ENCODE peak calls at places on chromosomes 7 and 10, in six cellular contexts. H is CD4-positive, alpha-beta T cell; S is Peyer's patch; Y is body of pancreas; I is B cell; V is uterus. F is an unnamed sample.
A peak's percentile ranks its signal among the peaks of the same experiment; 100 is the strongest.

GRCh38 chr7:7181519-7182155 is 707 bp upstream of the C1GALT1 start:
- DNase-seq in S (peak; percentile 71), H (peak; percentile 23), I (peak; percentile 81), V (peak; percentile 15), Y (peak; percentile 71), F (peak; percentile 57)

GRCh38 chr7:155345490-155345889 is 47.8 kb downstream of the INSIG1 start:
- DNase-seq in I (no peak), Y (no peak), V (no peak), S (no peak), H (no peak), F (no peak)

GRCh38 chr7:84283798-84284197 is 89.2 kb upstream of the SEMA3A start:
- DNase-seq in V (no peak), S (no peak), H (no peak), I (no peak), Y (no peak), F (no peak)

GRCh38 chr10:35516102-35516670 is 89.0 kb upstream of the GJD4 start:
- DNase-seq in Y (no peak), V (no peak), H (no peak), I (no peak), S (no peak), F (no peak)

GRCh38 chr7:120741371-120742042 is 116.4 kb downstream of the TSPAN12 start:
- DNase-seq in H (no peak), V (no peak), Y (no peak), I (no peak), S (no peak), F (no peak)

GRCh38 chr10:104388830-104389229 is 35.2 kb downstream of the CFAP58 start:
- DNase-seq in Y (no peak), V (no peak), S (no peak), H (no peak), I (no peak), F (no peak)

GRCh38 chr7:41630741-41631140 is 72.1 kb downstream of the INHBA start:
- DNase-seq in V (no peak), Y (no peak), H (no peak), I (peak; percentile 31), S (no peak), F (no peak)

GRCh38 chr7:69994907-69995542 is 396.8 kb downstream of the AUTS2 start:
- DNase-seq in Y (no peak), I (no peak), S (no peak), V (no peak), H (no peak), F (no peak)

GRCh38 chr10:29646238-29646902 is 11.6 kb upstream of the SVIL start:
- DNase-seq in V (peak; percentile 48), H (no peak), S (no peak), I (no peak), Y (no peak), F (peak; percentile 88)

GRCh38 chr10:13492493-13493180 is 36.2 kb downstream of the BEND7 start:
- DNase-seq in Y (no peak), I (no peak), H (no peak), V (no peak), S (no peak), F (no peak)

GRCh38 chr7:137953043-137953691 is 48.7 kb downstream of the CREB3L2 start:
- DNase-seq in H (no peak), S (no peak), Y (no peak), V (peak; percentile 59), I (no peak), F (no peak)

GRCh38 chr10:119251315-119251708 is 43.9 kb downstream of the GRK5 start:
- DNase-seq in S (no peak), H (no peak), I (no peak), V (peak; percentile 90), Y (peak; percentile 40), F (no peak)

GRCh38 chr10:110456523-110457091 is 41.1 kb upstream of the DUSP5 start:
- DNase-seq in V (no peak), Y (no peak), H (no peak), I (no peak), S (peak; percentile 2), F (peak; percentile 87)

GRCh38 chr7:21412291-21412896 is 15.5 kb upstream of the SP4 start:
- DNase-seq in S (no peak), H (no peak), V (no peak), Y (no peak), I (no peak), F (no peak)
- TF ChIP-seq CTCF in S (no peak), H (no peak), V (no peak), Y (no peak), I (no peak), F (no peak)

GRCh38 chr7:101173752-101174244 is 6.3 kb downstream of the NAT16 start:
- DNase-seq in S (peak; percentile 26), H (peak; percentile 52), Y (peak; percentile 17), I (no peak), V (no peak), F (peak; percentile 68)
- TF ChIP-seq CTCF in S (no peak), H (no peak), Y (no peak), I (no peak), V (no peak), F (no peak)

GRCh38 chr10:43686414-43686813 is 37.7 kb upstream of the ZNF32 start:
- DNase-seq in S (no peak), V (no peak), H (no peak), Y (no peak), I (no peak), F (no peak)
- TF ChIP-seq CTCF in S (no peak), V (no peak), H (no peak), Y (peak; percentile 17), I (no peak), F (no peak)

GRCh38 chr7:156746891-156747290 is 106.3 kb downstream of the RNF32 start:
- DNase-seq in Y (no peak), H (no peak), I (no peak), V (no peak), S (no peak), F (no peak)
- TF ChIP-seq CTCF in Y (no peak), H (no peak), I (no peak), V (no peak), S (no peak), F (no peak)

GRCh38 chr7:2804227-2804763 is 39.8 kb downstream of the GNA12 start:
- DNase-seq in Y (no peak), I (no peak), S (no peak), V (no peak), H (no peak), F (no peak)
- TF ChIP-seq CTCF in Y (no peak), I (no peak), S (peak; percentile 16), V (no peak), H (no peak), F (no peak)

GRCh38 chr7:112452102-112452888 is 2.0 kb downstream of the IFRD1 start:
- DNase-seq in I (no peak), V (peak; percentile 27), S (no peak), H (no peak), Y (peak; percentile 46), F (peak; percentile 43)
- TF ChIP-seq CTCF in I (no peak), V (no peak), S (peak; percentile 15), H (no peak), Y (no peak), F (peak; percentile 24)

GRCh38 chr7:105013818-105014724 is at the start of gene KMT2E:
- DNase-seq in H (peak; percentile 89), V (peak; percentile 90), S (peak; percentile 83), I (peak; percentile 93), Y (peak; percentile 92), F (peak; percentile 80)
- TF ChIP-seq CTCF in H (peak; percentile 60), V (no peak), S (peak; percentile 42), I (peak; percentile 34), Y (peak; percentile 26), F (no peak)

GRCh38 chr7:2112261-2113203 is 120.2 kb downstream of the MAD1L1 start:
- DNase-seq in H (no peak), Y (no peak), S (no peak), V (no peak), I (no peak), F (no peak)

GRCh38 chr7:2116086-2116810 is 116.5 kb downstream of the MAD1L1 start:
- DNase-seq in H (no peak), Y (no peak), S (no peak), I (no peak), V (no peak), F (peak; percentile 92)

GRCh38 chr7:2115739-2116065 is 117.0 kb downstream of the MAD1L1 start:
- DNase-seq in S (no peak), Y (no peak), V (no peak), H (no peak), I (no peak), F (no peak)

GRCh38 chr7:2114926-2115738 is 117.6 kb downstream of the MAD1L1 start:
- DNase-seq in S (no peak), Y (no peak), V (no peak), H (no peak), I (no peak), F (no peak)

GRCh38 chr7:2114052-2114451 is 118.7 kb downstream of the MAD1L1 start:
- DNase-seq in V (no peak), S (no peak), H (no peak), Y (no peak), I (no peak), F (peak; percentile 89)
- TF ChIP-seq CTCF in V (no peak), S (no peak), H (no peak), Y (no peak), I (no peak), F (no peak)

GRCh38 chr7:100789055-100789454 is 38.3 kb downstream of the EPHB4 start:
- DNase-seq in H (no peak), V (no peak), I (no peak), Y (no peak), S (no peak), F (no peak)
- TF ChIP-seq CTCF in H (no peak), V (no peak), I (no peak), Y (no peak), S (no peak), F (peak; percentile 16)

GRCh38 chr7:3592438-3593134 is 291.5 kb downstream of the SDK1 start:
- DNase-seq in S (no peak), H (no peak), V (no peak), I (no peak), Y (peak; percentile 52), F (no peak)
- TF ChIP-seq CTCF in S (no peak), H (no peak), V (no peak), I (no peak), Y (peak; percentile 34), F (no peak)

F was measured in MCF 10A.